ENCODE peak calls at places on chromosomes 2 and 18, in ten cellular contexts. K is RWPE2, A is hepatocyte, O is tibial nerve, Z is heart left ventricle, R is fibroblast of pulmonary artery, Y is HFF-Myc, I is fibroblast of lung, H is WTC11, W is fibroblast of the aortic adventitia. U is an unnamed sample.
A peak's percentile ranks its signal among the peaks of the same experiment; 100 is the strongest.

GRCh38 chr2:215626063-215626462 is 190.2 kb upstream of the FN1 start:
- DNase-seq in K (no peak), A (no peak), O (no peak), Z (no peak), R (no peak), Y (no peak), I (no peak), H (no peak), W (no peak), U (no peak)

GRCh38 chr2:231321556-231322334 is 73.8 kb upstream of the B3GNT7 start:
- DNase-seq in K (no peak), A (no peak), O (peak; percentile 31), Z (peak; percentile 48), R (no peak), Y (no peak), I (no peak), H (no peak), W (no peak), U (no peak)

GRCh38 chr2:128424406-128424805 is 105.7 kb upstream of the HS6ST1 start:
- DNase-seq in K (no peak), A (no peak), O (no peak), Z (no peak), R (no peak), Y (no peak), I (no peak), H (no peak), W (no peak), U (no peak)

GRCh38 chr2:201880620-201881381 is 74.5 kb downstream of the CDK15 start:
- DNase-seq in K (no peak), A (peak; percentile 35), O (no peak), Z (no peak), R (no peak), Y (peak; percentile 65), I (peak; percentile 74), H (no peak), W (peak; percentile 64), U (no peak)

GRCh38 chr2:217743980-217744761 is 258.6 kb downstream of the TNS1 start:
- DNase-seq in K (no peak), A (no peak), O (no peak), Z (peak; percentile 46), R (no peak), Y (no peak), I (peak; percentile 17), H (no peak), W (peak; percentile 60), U (peak; percentile 3)

GRCh38 chr2:218882866-218883366 is 2.3 kb downstream of the WNT10A start:
- DNase-seq in K (no peak), A (no peak), O (no peak), Z (no peak), R (no peak), Y (no peak), I (no peak), H (no peak), W (no peak), U (no peak)

GRCh38 chr18:63131106-63131943 is 188.2 kb downstream of the BCL2 start:
- DNase-seq in K (no peak), A (peak; percentile 68), O (peak; percentile 88), Z (peak; percentile 53), R (peak; percentile 77), Y (peak; percentile 33), I (peak; percentile 80), H (peak; percentile 45), W (peak; percentile 81), U (peak; percentile 57)

GRCh38 chr2:108607706-108608301 is 73.5 kb downstream of the LIMS1 start:
- DNase-seq in K (no peak), A (peak; percentile 54), O (no peak), Z (no peak), R (peak; percentile 73), Y (no peak), I (peak; percentile 67), H (peak; percentile 25), W (peak; percentile 64), U (peak; percentile 49)

GRCh38 chr2:190504912-190505311 is 29.6 kb downstream of the NEMP2 start:
- DNase-seq in K (no peak), A (no peak), O (no peak), Z (no peak), R (no peak), Y (no peak), I (no peak), H (no peak), W (no peak), U (no peak)

GRCh38 chr18:62450546-62451395 is 72.1 kb upstream of the ZCCHC2 start:
- DNase-seq in K (peak; percentile 79), A (peak; percentile 50), O (peak; percentile 21), Z (peak; percentile 58), R (peak; percentile 67), Y (peak; percentile 45), I (peak; percentile 78), H (no peak), W (peak; percentile 79), U (no peak)

GRCh38 chr18:46663539-46663938 is 6.5 kb upstream of the LOXHD1 start:
- DNase-seq in K (no peak), A (no peak), O (no peak), Z (no peak), R (no peak), Y (no peak), I (no peak), H (no peak), W (no peak), U (no peak)

DNA sequence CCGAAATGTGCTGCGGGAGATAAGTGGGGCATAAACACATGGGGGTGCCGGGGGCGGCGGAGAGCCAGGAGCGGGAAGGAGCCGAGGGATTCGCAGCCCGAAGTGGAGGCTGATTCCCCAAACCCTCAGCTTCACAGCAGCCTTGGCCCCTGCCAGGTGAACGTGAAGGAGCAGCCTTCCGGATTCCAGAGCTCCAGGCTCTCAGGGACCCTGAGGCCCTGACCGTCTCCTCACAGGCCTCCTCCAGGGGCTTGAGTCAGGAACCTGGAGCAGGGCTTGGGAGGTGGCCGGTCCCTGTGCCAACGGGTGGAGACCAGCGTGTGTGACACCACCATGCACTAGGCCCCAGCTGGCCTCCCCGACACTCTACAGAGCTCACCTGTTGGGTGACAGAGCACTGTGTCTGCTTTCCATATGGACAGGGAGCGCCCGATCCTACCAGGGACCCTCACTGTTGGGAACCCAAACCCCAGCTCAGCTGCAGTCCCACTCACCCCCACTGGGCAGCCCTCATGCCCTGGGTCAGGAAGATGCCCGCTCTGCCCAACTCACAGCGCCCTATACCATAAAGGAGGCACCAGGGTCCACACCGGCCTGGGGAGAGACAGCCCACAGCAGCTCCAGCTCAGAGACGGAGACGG is 117.6 kb upstream of the OTOS start:
- DNase-seq in K (peak; percentile 34), A (no peak), O (no peak), Z (no peak), R (no peak), Y (no peak), I (no peak), H (no peak), W (no peak), U (peak; percentile 18)
- TF ChIP-seq CTCF in K (no peak), A (no peak), O (no peak), Z (no peak), R (no peak), Y (no peak), I (no peak), H (no peak), W (no peak), U (no peak)

GRCh38 chr2:184646593-184646992 is 48.3 kb downstream of the ZNF804A start:
- DNase-seq in K (no peak), A (no peak), O (no peak), Z (no peak), R (no peak), Y (no peak), I (no peak), H (no peak), W (no peak), U (no peak)

GRCh38 chr2:184646177-184646576 is 47.8 kb downstream of the ZNF804A start:
- DNase-seq in K (peak; percentile 42), A (peak; percentile 4), O (no peak), Z (no peak), R (peak; percentile 33), Y (no peak), I (peak; percentile 47), H (no peak), W (peak; percentile 75), U (no peak)

GRCh38 chr2:184644685-184645084 is 46.4 kb downstream of the ZNF804A start:
- DNase-seq in K (no peak), A (no peak), O (no peak), Z (no peak), R (peak; percentile 64), Y (no peak), I (peak; percentile 56), H (no peak), W (peak; percentile 70), U (no peak)
- TF ChIP-seq CTCF in K (peak; percentile 19), A (peak; percentile 43), O (no peak), Z (no peak), R (peak; percentile 14), Y (no peak), I (no peak), H (no peak), W (peak; percentile 24), U (no peak)

DNA sequence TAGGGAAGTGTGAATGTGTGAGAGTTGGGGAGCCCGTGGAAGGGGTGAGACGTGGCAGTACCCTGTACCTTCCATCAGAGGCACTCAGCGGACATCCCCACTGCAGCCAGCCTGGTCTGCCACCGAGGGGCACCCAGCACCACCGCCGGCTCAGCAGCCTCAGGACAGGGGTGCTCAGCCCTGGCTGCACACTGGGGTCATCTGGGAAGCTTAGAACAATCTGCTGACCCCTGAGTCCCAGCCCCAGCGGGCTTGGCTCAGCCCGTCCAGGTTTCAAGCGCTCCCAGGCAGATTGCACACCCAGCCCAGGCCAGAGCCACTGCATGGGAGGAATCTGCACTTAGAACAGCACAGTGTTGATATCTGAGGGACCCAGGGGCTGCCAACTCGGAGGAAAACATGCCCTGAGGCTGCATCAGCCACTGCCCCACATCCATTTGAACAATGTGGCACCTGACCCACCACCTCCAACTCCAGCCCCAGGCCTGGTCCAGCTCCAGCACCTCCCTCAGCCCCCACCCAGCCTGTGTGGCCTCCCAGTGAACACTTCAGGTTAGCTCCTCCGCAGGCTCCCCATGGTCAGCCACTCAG is 147.1 kb upstream of the OTOS start:
- DNase-seq in K (no peak), A (no peak), O (no peak), Z (no peak), R (no peak), Y (no peak), I (no peak), H (no peak), W (no peak), U (peak; percentile 16)
- TF ChIP-seq CTCF in K (no peak), A (no peak), O (no peak), Z (no peak), R (no peak), Y (no peak), I (no peak), H (no peak), W (no peak), U (no peak)

DNA sequence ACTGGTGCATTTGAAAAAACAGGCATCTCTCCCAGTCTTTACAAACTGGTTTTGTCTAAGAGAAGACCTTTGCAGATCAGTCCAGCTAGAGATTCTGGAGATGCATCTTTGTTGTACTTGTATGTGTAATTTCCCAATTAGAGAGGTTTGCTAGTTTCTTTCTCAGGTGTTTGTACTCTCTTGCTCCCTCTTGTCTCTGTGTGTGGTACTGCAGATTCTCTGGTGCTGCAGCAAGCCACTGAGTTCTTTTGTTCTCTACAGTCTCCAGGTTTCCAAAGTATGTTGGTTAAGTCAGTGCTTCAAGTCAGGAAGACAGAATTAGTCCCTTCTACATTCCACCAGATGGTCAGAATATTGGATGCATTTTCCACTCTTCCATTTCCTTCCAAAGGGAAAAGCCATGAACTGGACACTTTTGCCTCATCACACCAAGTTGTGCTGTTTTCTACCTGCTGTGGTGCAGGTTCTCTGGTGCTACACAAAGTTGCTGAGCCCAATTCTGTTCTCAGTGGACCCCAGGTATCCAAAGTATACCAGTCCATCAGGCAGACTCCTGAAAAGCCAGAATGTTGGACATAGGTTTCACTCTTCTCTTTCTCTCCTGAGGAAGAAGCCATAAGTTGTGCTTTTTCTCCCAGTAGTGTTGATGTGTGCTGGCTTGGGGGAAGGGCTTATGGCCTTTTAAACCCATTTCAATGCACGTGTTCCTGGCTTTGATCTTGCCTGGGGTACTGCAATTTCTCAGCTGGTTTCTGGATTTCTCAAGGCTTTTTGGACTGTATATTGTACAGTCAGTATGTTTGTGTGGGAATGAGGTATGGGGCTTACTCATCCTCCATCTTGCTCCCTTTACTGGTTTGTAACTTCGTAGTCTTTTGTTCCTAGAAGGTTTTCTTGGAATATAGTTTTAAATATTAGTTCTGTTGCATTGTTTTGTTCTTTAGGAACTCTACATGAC is 29.8 kb downstream of the EPC2 start:
- DNase-seq in K (no peak), A (peak; percentile 18), O (no peak), Z (no peak), R (no peak), Y (no peak), I (peak; percentile 53), H (peak; percentile 55), W (no peak), U (peak; percentile 40)
- TF ChIP-seq CTCF in K (peak; percentile 50), A (peak; percentile 25), O (peak; percentile 13), Z (peak; percentile 37), R (peak; percentile 59), Y (peak; percentile 61), I (peak; percentile 41), H (peak; percentile 71), W (peak; percentile 50), U (peak; percentile 13)